ENCODE peak calls at places on chromosome 4, in eight cellular contexts. One of them, this sample, is unnamed.
A peak's percentile ranks its signal among the peaks of the same experiment; 100 is the strongest.

GRCh38 chr4:36209941-36210663 is 34.2 kb downstream of the ARAP2 start:
- DNase-seq in neural crest cell: no peak
- DNase-seq in heart right ventricle: no peak
- DNase-seq in occipital lobe: no peak
- DNase-seq in iris pigment epithelial cell: no peak
- DNase-seq in brain microvascular endothelial cell: no peak
- DNase-seq in pons: peak; percentile 94
- DNase-seq in stimulated activated CD8-positive, alpha-beta memory T cell treated with anti-CD3 and anti-CD28 coated beads, Interleukin-15, amount 100 ng/mL, for 24 hours: no peak
- DNase-seq in this sample: no peak

GRCh38 chr4:127501103-127501502 is 131.7 kb upstream of the INTU start:
- DNase-seq in neural crest cell: no peak
- DNase-seq in heart right ventricle: no peak
- DNase-seq in occipital lobe: no peak
- DNase-seq in iris pigment epithelial cell: peak; percentile 12
- DNase-seq in brain microvascular endothelial cell: peak; percentile 30
- DNase-seq in pons: peak; percentile 32
- DNase-seq in stimulated activated CD8-positive, alpha-beta memory T cell treated with anti-CD3 and anti-CD28 coated beads, Interleukin-15, amount 100 ng/mL, for 24 hours: no peak
- DNase-seq in this sample: no peak

GRCh38 chr4:28675582-28675981 is 1814.9 kb downstream of the STIM2 start:
- DNase-seq in neural crest cell: no peak
- DNase-seq in heart right ventricle: no peak
- DNase-seq in occipital lobe: no peak
- DNase-seq in iris pigment epithelial cell: peak; percentile 41
- DNase-seq in brain microvascular endothelial cell: peak; percentile 4
- DNase-seq in pons: no peak
- DNase-seq in stimulated activated CD8-positive, alpha-beta memory T cell treated with anti-CD3 and anti-CD28 coated beads, Interleukin-15, amount 100 ng/mL, for 24 hours: no peak
- DNase-seq in this sample: no peak

GRCh38 chr4:30714408-30715031 is 5.6 kb upstream of the PCDH7 start:
- DNase-seq in neural crest cell: peak; percentile 53
- DNase-seq in heart right ventricle: peak; percentile 18
- DNase-seq in occipital lobe: no peak
- DNase-seq in iris pigment epithelial cell: peak; percentile 60
- DNase-seq in brain microvascular endothelial cell: peak; percentile 48
- DNase-seq in pons: peak; percentile 52
- DNase-seq in stimulated activated CD8-positive, alpha-beta memory T cell treated with anti-CD3 and anti-CD28 coated beads, Interleukin-15, amount 100 ng/mL, for 24 hours: no peak
- DNase-seq in this sample: peak; percentile 65

GRCh38 chr4:8070751-8071718 is 87.6 kb downstream of the ABLIM2 start:
- DNase-seq in neural crest cell: no peak
- DNase-seq in heart right ventricle: peak; percentile 3
- DNase-seq in occipital lobe: peak; percentile 71
- DNase-seq in iris pigment epithelial cell: no peak
- DNase-seq in brain microvascular endothelial cell: no peak
- DNase-seq in pons: no peak
- DNase-seq in stimulated activated CD8-positive, alpha-beta memory T cell treated with anti-CD3 and anti-CD28 coated beads, Interleukin-15, amount 100 ng/mL, for 24 hours: no peak
- DNase-seq in this sample: peak; percentile 30

GRCh38 chr4:80197132-80197573 is at the start of gene PRDM8:
- DNase-seq in neural crest cell: no peak
- DNase-seq in heart right ventricle: no peak
- DNase-seq in occipital lobe: peak; percentile 75
- DNase-seq in iris pigment epithelial cell: no peak
- DNase-seq in brain microvascular endothelial cell: no peak
- DNase-seq in pons: no peak
- DNase-seq in stimulated activated CD8-positive, alpha-beta memory T cell treated with anti-CD3 and anti-CD28 coated beads, Interleukin-15, amount 100 ng/mL, for 24 hours: no peak
- DNase-seq in this sample: peak; percentile 53

GRCh38 chr4:142334931-142335330 is 511.2 kb downstream of the INPP4B start:
- DNase-seq in neural crest cell: no peak
- DNase-seq in heart right ventricle: no peak
- DNase-seq in occipital lobe: no peak
- DNase-seq in iris pigment epithelial cell: no peak
- DNase-seq in brain microvascular endothelial cell: no peak
- DNase-seq in pons: no peak
- DNase-seq in stimulated activated CD8-positive, alpha-beta memory T cell treated with anti-CD3 and anti-CD28 coated beads, Interleukin-15, amount 100 ng/mL, for 24 hours: no peak
- DNase-seq in this sample: no peak

GRCh38 chr4:174198396-174199179 is 84.9 kb downstream of the FBXO8 start:
- DNase-seq in neural crest cell: no peak
- DNase-seq in heart right ventricle: no peak
- DNase-seq in occipital lobe: no peak
- DNase-seq in iris pigment epithelial cell: peak; percentile 88
- DNase-seq in brain microvascular endothelial cell: peak; percentile 92
- DNase-seq in pons: no peak
- DNase-seq in stimulated activated CD8-positive, alpha-beta memory T cell treated with anti-CD3 and anti-CD28 coated beads, Interleukin-15, amount 100 ng/mL, for 24 hours: no peak
- DNase-seq in this sample: no peak

GRCh38 chr4:40055379-40055872 is 1.2 kb upstream of the N4BP2 start:
- DNase-seq in neural crest cell: no peak
- DNase-seq in heart right ventricle: no peak
- DNase-seq in occipital lobe: no peak
- DNase-seq in iris pigment epithelial cell: no peak
- DNase-seq in brain microvascular endothelial cell: no peak
- DNase-seq in pons: peak; percentile 68
- DNase-seq in stimulated activated CD8-positive, alpha-beta memory T cell treated with anti-CD3 and anti-CD28 coated beads, Interleukin-15, amount 100 ng/mL, for 24 hours: no peak
- DNase-seq in this sample: no peak

GRCh38 chr4:16897991-16898827 is at the start of gene LDB2:
- DNase-seq in neural crest cell: peak; percentile 41
- DNase-seq in heart right ventricle: peak; percentile 83
- DNase-seq in occipital lobe: peak; percentile 77
- DNase-seq in iris pigment epithelial cell: peak; percentile 81
- DNase-seq in brain microvascular endothelial cell: peak; percentile 72
- DNase-seq in pons: peak; percentile 37
- DNase-seq in stimulated activated CD8-positive, alpha-beta memory T cell treated with anti-CD3 and anti-CD28 coated beads, Interleukin-15, amount 100 ng/mL, for 24 hours: no peak
- DNase-seq in this sample: peak; percentile 69

GRCh38 chr4:82886145-82886942 is 4.6 kb downstream of the SEC31A start:
- DNase-seq in neural crest cell: no peak
- DNase-seq in heart right ventricle: no peak
- DNase-seq in occipital lobe: no peak
- DNase-seq in iris pigment epithelial cell: no peak
- DNase-seq in brain microvascular endothelial cell: no peak
- DNase-seq in pons: no peak
- DNase-seq in stimulated activated CD8-positive, alpha-beta memory T cell treated with anti-CD3 and anti-CD28 coated beads, Interleukin-15, amount 100 ng/mL, for 24 hours: no peak
- DNase-seq in this sample: no peak

This sample was measured in nephron progenitor cell.